ENCODE peak calls at places on chromosome 12, in eight cellular contexts. N, D, C, R, Q, A, K and O are unnamed samples. For H3K9me3, the result is how much of the 10 kb centered on the place peaks cover.

GRCh38 chr12:63913929-63914328 is 69.4 kb downstream of the SRGAP1 start:
- DNase-seq in N (no peak), D (no peak), C (no peak), R (no peak), Q (no peak), A (no peak), K (no peak), O (no peak)

GRCh38 chr12:123200414-123200813 is 32.5 kb downstream of the MPHOSPH9 start:
- DNase-seq in N (no peak), D (no peak), C (no peak), R (no peak), Q (no peak), A (no peak), K (no peak), O (no peak)

GRCh38 chr12:49264466-49264872 is 413 bp upstream of the TUBA1C start:
- DNase-seq in N (no peak), D (no peak), C (peak), R (no peak), Q (no peak), A (peak), K (peak), O (peak)

GRCh38 chr12:27300251-27300650 is 32.4 kb upstream of the BMAL2 start:
- DNase-seq in N (peak), D (no peak), C (no peak), R (no peak), Q (no peak), A (no peak), K (no peak), O (no peak)

GRCh38 chr12:105330938-105331804 is 680 bp downstream of the C12orf75 start:
- DNase-seq in N (no peak), D (no peak), C (no peak), R (peak), Q (peak), A (peak), K (peak), O (no peak)

GRCh38 chr12:19230896-19231295 is 101.4 kb downstream of the PLEKHA5 start:
- DNase-seq in N (no peak), D (no peak), C (no peak), R (no peak), Q (no peak), A (no peak), K (no peak), O (no peak)

GRCh38 chr12:76113800-76114757 is 29.6 kb upstream of the NAP1L1 start:
- DNase-seq in N (no peak), D (no peak), C (no peak), R (no peak), Q (no peak), A (no peak), K (no peak), O (no peak)

GRCh38 chr12:53939141-53940108 is 794 bp downstream of the HOXC13 start:
- DNase-seq in N (no peak), D (peak), C (peak), R (peak), Q (no peak), A (peak), K (no peak), O (no peak)

GRCh38 chr12:113366827-113367226 is 8.4 kb downstream of the PLBD2 start:
- DNase-seq in N (no peak), D (no peak), C (no peak), R (no peak), Q (no peak), A (no peak), K (no peak), O (no peak)

GRCh38 chr12:48985475-48985897 is 7.4 kb downstream of the WNT1 start:
- DNase-seq in N (no peak), D (no peak), C (no peak), R (no peak), Q (peak), A (no peak), K (no peak), O (no peak)

GRCh38 chr12:30197392-30198047 is 413.8 kb upstream of the TMTC1 start:
- DNase-seq in N (no peak), D (no peak), C (no peak), R (peak), Q (no peak), A (peak), K (no peak), O (no peak)

DNA sequence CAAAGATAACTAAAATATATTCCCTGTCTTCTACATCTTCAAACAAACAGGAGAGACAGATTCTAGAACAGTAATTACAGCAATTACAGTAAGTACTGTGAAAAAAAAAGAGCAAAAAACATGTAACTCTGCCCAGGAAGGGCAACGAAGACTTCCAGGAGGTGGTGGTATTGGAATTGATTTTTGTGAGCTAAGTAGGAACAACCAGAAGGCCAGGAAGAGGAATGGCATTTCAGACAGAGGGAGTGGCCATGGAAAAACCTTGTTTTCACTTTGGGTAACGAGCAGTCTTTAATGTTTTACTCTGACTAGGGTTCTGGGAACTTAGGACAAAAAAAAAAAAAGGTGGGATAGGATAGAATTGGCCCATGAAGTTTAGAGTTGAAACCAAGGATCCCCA is 196.3 kb upstream of the PLEKHG7 start:
- DNase-seq in N (peak), D (no peak), C (no peak), R (no peak), Q (no peak), A (no peak), K (no peak), O (no peak)
- H3K9me3 ChIP-seq in N (under half), D (under half), C (under half), R (under half), Q (under half), A (under half), K (under half), O (under half)

DNA sequence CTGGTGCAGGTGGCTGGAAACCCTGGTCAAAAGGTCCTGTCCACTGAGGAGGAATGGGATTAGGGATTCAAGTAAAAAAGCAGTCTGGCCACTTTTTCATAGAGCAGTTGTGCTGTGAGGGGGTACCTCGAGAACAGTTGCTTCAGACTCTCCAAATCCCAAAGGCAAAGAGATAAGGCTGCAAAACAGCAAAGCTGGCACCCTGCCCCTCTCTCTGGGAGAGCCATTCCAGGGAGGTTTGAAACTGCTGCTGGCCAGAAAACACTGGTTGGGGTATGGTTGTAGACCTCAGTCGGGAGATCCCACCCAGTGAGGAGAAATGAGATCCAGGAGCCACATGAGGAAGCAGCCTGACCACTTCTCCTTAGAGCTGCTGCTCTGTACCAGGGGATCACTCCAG is 137.3 kb downstream of the CEP83 start:
- DNase-seq in N (no peak), D (no peak), C (no peak), R (no peak), Q (no peak), A (no peak), K (no peak), O (no peak)
- H3K9me3 ChIP-seq in N (under half), D (under half), C (under half), R (under half), Q (under half), A (under half), K (under half), O (under half)

GRCh38 chr12:58415716-58416115 is 474.3 kb downstream of the ATP23 start:
- DNase-seq in N (no peak), D (no peak), C (no peak), R (no peak), Q (no peak), A (peak), K (no peak), O (no peak)

GRCh38 chr12:58414398-58414871 is 473.1 kb downstream of the ATP23 start:
- DNase-seq in N (peak), D (no peak), C (no peak), R (peak), Q (no peak), A (peak), K (no peak), O (no peak)

GRCh38 chr12:58419182-58419760 is 477.9 kb downstream of the ATP23 start:
- DNase-seq in N (no peak), D (no peak), C (no peak), R (no peak), Q (no peak), A (no peak), K (no peak), O (no peak)

GRCh38 chr12:58413794-58414193 is 472.4 kb downstream of the ATP23 start:
- DNase-seq in N (peak), D (no peak), C (no peak), R (peak), Q (no peak), A (peak), K (no peak), O (no peak)

GRCh38 chr12:58416211-58416610 is 474.8 kb downstream of the ATP23 start:
- DNase-seq in N (peak), D (no peak), C (no peak), R (peak), Q (no peak), A (peak), K (no peak), O (no peak)
- H3K9me3 ChIP-seq in N (under half), D (under half), C (under half), R (under half), Q (under half), A (under half), K (under half), O (under half)

GRCh38 chr12:65217127-65217526 is 47.7 kb downstream of the LEMD3 start:
- DNase-seq in N (no peak), D (no peak), C (no peak), R (no peak), Q (no peak), A (no peak), K (no peak), O (no peak)

GRCh38 chr12:65215449-65215848 is 46.1 kb downstream of the LEMD3 start:
- DNase-seq in N (no peak), D (no peak), C (no peak), R (no peak), Q (no peak), A (no peak), K (no peak), O (no peak)

GRCh38 chr12:65220761-65221160 is 51.4 kb downstream of the LEMD3 start:
- DNase-seq in N (no peak), D (no peak), C (no peak), R (no peak), Q (no peak), A (no peak), K (no peak), O (no peak)
- H3K9me3 ChIP-seq in N (under half), D (under half), C (under half), R (under half), Q (under half), A (under half), K (under half), O (under half)